ENCODE peak calls at places on chromosome 11, in nine cellular contexts. One of them, this sample, is unnamed.

GRCh38 chr11:96282846-96283245 is 60.1 kb downstream of the MAML2 start:
- DNase-seq in dorsolateral prefrontal cortex: no peak
- DNase-seq in left colon: no peak
- DNase-seq in fibroblast of lung: no peak
- DNase-seq in activated CD8-positive, alpha-beta memory T cell treated with anti-CD3 and anti-CD28 coated beads, Interleukin-2, amount 50 U/mL, for 48 hours: no peak
- DNase-seq in stimulated activated CD8-positive, alpha-beta memory T cell treated with anti-CD3 and anti-CD28 coated beads, Interleukin-12 subunit alpha, Interleukin-12 subunit beta, amount 100 ng/mL, for 4 hours: no peak
- DNase-seq in GM18507: no peak
- DNase-seq in PC-9: no peak
- DNase-seq in IMR-90: no peak
- DNase-seq in this sample: no peak

GRCh38 chr11:123509737-123510578 is 79.9 kb downstream of the GRAMD1B start:
- DNase-seq in fibroblast of lung: peak; percentile 90
- DNase-seq in stimulated activated CD8-positive, alpha-beta memory T cell treated with anti-CD3 and anti-CD28 coated beads, Interleukin-12 subunit alpha, Interleukin-12 subunit beta, amount 100 ng/mL, for 4 hours: no peak
- DNase-seq in IMR-90: peak; percentile 91
- DNase-seq in left colon: no peak
- DNase-seq in dorsolateral prefrontal cortex: peak; percentile 92
- DNase-seq in GM18507: no peak
- DNase-seq in activated CD8-positive, alpha-beta memory T cell treated with anti-CD3 and anti-CD28 coated beads, Interleukin-2, amount 50 U/mL, for 48 hours: no peak
- DNase-seq in PC-9: no peak
- DNase-seq in this sample: peak; percentile 85

GRCh38 chr11:12248330-12248729 is 129.0 kb upstream of the PARVA start:
- DNase-seq in left colon: peak; percentile 94
- DNase-seq in GM18507: no peak
- DNase-seq in dorsolateral prefrontal cortex: no peak
- DNase-seq in IMR-90: peak; percentile 57
- DNase-seq in activated CD8-positive, alpha-beta memory T cell treated with anti-CD3 and anti-CD28 coated beads, Interleukin-2, amount 50 U/mL, for 48 hours: no peak
- DNase-seq in PC-9: peak; percentile 88
- DNase-seq in fibroblast of lung: peak; percentile 40
- DNase-seq in stimulated activated CD8-positive, alpha-beta memory T cell treated with anti-CD3 and anti-CD28 coated beads, Interleukin-12 subunit alpha, Interleukin-12 subunit beta, amount 100 ng/mL, for 4 hours: no peak
- DNase-seq in this sample: peak; percentile 29

GRCh38 chr11:26228778-26229177 is 103.2 kb upstream of the ANO3 start:
- DNase-seq in stimulated activated CD8-positive, alpha-beta memory T cell treated with anti-CD3 and anti-CD28 coated beads, Interleukin-12 subunit alpha, Interleukin-12 subunit beta, amount 100 ng/mL, for 4 hours: no peak
- DNase-seq in dorsolateral prefrontal cortex: no peak
- DNase-seq in IMR-90: peak; percentile 59
- DNase-seq in left colon: no peak
- DNase-seq in activated CD8-positive, alpha-beta memory T cell treated with anti-CD3 and anti-CD28 coated beads, Interleukin-2, amount 50 U/mL, for 48 hours: no peak
- DNase-seq in GM18507: no peak
- DNase-seq in fibroblast of lung: peak; percentile 52
- DNase-seq in PC-9: no peak
- DNase-seq in this sample: no peak

GRCh38 chr11:126862664-126863247 is 137.8 kb downstream of the KIRREL3 start:
- DNase-seq in activated CD8-positive, alpha-beta memory T cell treated with anti-CD3 and anti-CD28 coated beads, Interleukin-2, amount 50 U/mL, for 48 hours: no peak
- DNase-seq in fibroblast of lung: peak; percentile 15
- DNase-seq in GM18507: peak; percentile 9
- DNase-seq in IMR-90: no peak
- DNase-seq in dorsolateral prefrontal cortex: no peak
- DNase-seq in left colon: no peak
- DNase-seq in PC-9: no peak
- DNase-seq in stimulated activated CD8-positive, alpha-beta memory T cell treated with anti-CD3 and anti-CD28 coated beads, Interleukin-12 subunit alpha, Interleukin-12 subunit beta, amount 100 ng/mL, for 4 hours: no peak
- DNase-seq in this sample: peak; percentile 48

GRCh38 chr11:46845740-46846509 is at the start of gene CKAP5:
- DNase-seq in dorsolateral prefrontal cortex: peak; percentile 92
- DNase-seq in stimulated activated CD8-positive, alpha-beta memory T cell treated with anti-CD3 and anti-CD28 coated beads, Interleukin-12 subunit alpha, Interleukin-12 subunit beta, amount 100 ng/mL, for 4 hours: peak; percentile 76
- DNase-seq in activated CD8-positive, alpha-beta memory T cell treated with anti-CD3 and anti-CD28 coated beads, Interleukin-2, amount 50 U/mL, for 48 hours: peak; percentile 92
- DNase-seq in left colon: peak; percentile 93
- DNase-seq in IMR-90: peak; percentile 87
- DNase-seq in GM18507: peak; percentile 95
- DNase-seq in PC-9: peak; percentile 86
- DNase-seq in fibroblast of lung: peak; percentile 91
- DNase-seq in this sample: peak; percentile 95

GRCh38 chr11:123195182-123196059 is at the start of gene CLMP:
- DNase-seq in GM18507: no peak
- DNase-seq in IMR-90: peak; percentile 82
- DNase-seq in PC-9: no peak
- DNase-seq in fibroblast of lung: peak; percentile 77
- DNase-seq in activated CD8-positive, alpha-beta memory T cell treated with anti-CD3 and anti-CD28 coated beads, Interleukin-2, amount 50 U/mL, for 48 hours: peak; percentile 55
- DNase-seq in left colon: peak; percentile 36
- DNase-seq in stimulated activated CD8-positive, alpha-beta memory T cell treated with anti-CD3 and anti-CD28 coated beads, Interleukin-12 subunit alpha, Interleukin-12 subunit beta, amount 100 ng/mL, for 4 hours: no peak
- DNase-seq in dorsolateral prefrontal cortex: peak; percentile 39
- DNase-seq in this sample: peak; percentile 71

GRCh38 chr11:47204633-47204989 is 10.2 kb upstream of the DDB2 start:
- DNase-seq in stimulated activated CD8-positive, alpha-beta memory T cell treated with anti-CD3 and anti-CD28 coated beads, Interleukin-12 subunit alpha, Interleukin-12 subunit beta, amount 100 ng/mL, for 4 hours: no peak
- DNase-seq in activated CD8-positive, alpha-beta memory T cell treated with anti-CD3 and anti-CD28 coated beads, Interleukin-2, amount 50 U/mL, for 48 hours: no peak
- DNase-seq in PC-9: peak; percentile 61
- DNase-seq in left colon: no peak
- DNase-seq in fibroblast of lung: peak; percentile 65
- DNase-seq in IMR-90: peak; percentile 78
- DNase-seq in GM18507: no peak
- DNase-seq in dorsolateral prefrontal cortex: no peak
- DNase-seq in this sample: no peak

GRCh38 chr11:132139181-132139580 is 768.8 kb downstream of the NTM start:
- DNase-seq in stimulated activated CD8-positive, alpha-beta memory T cell treated with anti-CD3 and anti-CD28 coated beads, Interleukin-12 subunit alpha, Interleukin-12 subunit beta, amount 100 ng/mL, for 4 hours: no peak
- DNase-seq in left colon: no peak
- DNase-seq in PC-9: no peak
- DNase-seq in dorsolateral prefrontal cortex: no peak
- DNase-seq in fibroblast of lung: no peak
- DNase-seq in IMR-90: no peak
- DNase-seq in GM18507: no peak
- DNase-seq in activated CD8-positive, alpha-beta memory T cell treated with anti-CD3 and anti-CD28 coated beads, Interleukin-2, amount 50 U/mL, for 48 hours: no peak
- DNase-seq in this sample: no peak

GRCh38 chr11:122354029-122354697 is 238.1 kb upstream of the BLID start:
- DNase-seq in fibroblast of lung: peak; percentile 70
- DNase-seq in activated CD8-positive, alpha-beta memory T cell treated with anti-CD3 and anti-CD28 coated beads, Interleukin-2, amount 50 U/mL, for 48 hours: no peak
- DNase-seq in IMR-90: no peak
- DNase-seq in stimulated activated CD8-positive, alpha-beta memory T cell treated with anti-CD3 and anti-CD28 coated beads, Interleukin-12 subunit alpha, Interleukin-12 subunit beta, amount 100 ng/mL, for 4 hours: no peak
- DNase-seq in left colon: no peak
- DNase-seq in GM18507: no peak
- DNase-seq in PC-9: no peak
- DNase-seq in dorsolateral prefrontal cortex: no peak
- DNase-seq in this sample: no peak

This sample was measured in neural progenitor cell.